ENCODE peak calls at places on chromosomes 3 and 15, in six cellular contexts. M is ovary, Y is uterus, X is esophagus squamous epithelium, G is suprapubic skin, T is IMR-90. V is an unnamed sample.

GRCh38 chr3:32934150-32934742 is 17.2 kb upstream of the CCR4 start:
- DNase-seq in M (peak; percentile 21), X (no peak), G (no peak), Y (no peak), T (peak; percentile 13), V (no peak)

GRCh38 chr3:37989821-37990480 is 635 bp upstream of the VILL start:
- DNase-seq in G (peak; percentile 76), T (no peak), M (no peak), X (no peak), Y (no peak), V (no peak)

GRCh38 chr3:103195201-103195600 is 760.4 kb downstream of the ZPLD1 start:
- DNase-seq in G (no peak), Y (no peak), M (no peak), T (no peak), X (no peak), V (no peak)

GRCh38 chr3:49489247-49489646 is 19.2 kb downstream of the DAG1 start:
- DNase-seq in M (no peak), T (no peak), X (no peak), G (no peak), Y (no peak), V (peak; percentile 10)

GRCh38 chr15:62752687-62753517 is 289.6 kb upstream of the TPM1 start:
- DNase-seq in G (no peak), Y (no peak), T (peak; percentile 54), X (no peak), M (no peak), V (no peak)

GRCh38 chr15:46900992-46901391 is 816.3 kb upstream of the SEMA6D start:
- DNase-seq in M (no peak), T (no peak), Y (no peak), X (no peak), G (no peak), V (no peak)

GRCh38 chr15:69298697-69299441 is at the start of gene PAQR5:
- DNase-seq in Y (no peak), X (no peak), M (no peak), G (no peak), T (no peak), V (peak; percentile 67)

GRCh38 chr3:137041251-137041650 is 83.5 kb downstream of the IL20RB start:
- DNase-seq in Y (no peak), G (no peak), M (no peak), X (no peak), T (no peak), V (no peak)

GRCh38 chr15:28902856-28903255 is 17.1 kb downstream of the APBA2 start:
- DNase-seq in X (no peak), G (peak; percentile 45), Y (no peak), M (no peak), T (no peak), V (no peak)

GRCh38 chr3:177929310-177929709 is 606.9 kb upstream of the KCNMB2 start:
- DNase-seq in Y (no peak), M (no peak), G (no peak), X (no peak), T (peak; percentile 37), V (no peak)

GRCh38 chr3:184565421-184566211 is 4.0 kb downstream of the EPHB3 start:
- DNase-seq in X (no peak), Y (peak; percentile 62), M (peak; percentile 66), T (peak; percentile 90), G (no peak), V (peak; percentile 74)

GRCh38 chr3:157999246-157999645 is 107.0 kb downstream of the SHOX2 start:
- DNase-seq in M (no peak), T (no peak), G (no peak), X (no peak), Y (no peak), V (no peak)

GRCh38 chr3:9183011-9183410 is 66.4 kb downstream of the SRGAP3 start:
- DNase-seq in Y (no peak), T (no peak), G (no peak), M (no peak), X (no peak), V (no peak)

GRCh38 chr3:169811606-169812123 is 1.0 kb upstream of the LRRIQ4 start:
- DNase-seq in T (peak; percentile 91), M (no peak), X (no peak), G (no peak), Y (no peak), V (no peak)

GRCh38 chr3:50352762-50353161 is 2.1 kb downstream of the CYB561D2 start:
- DNase-seq in T (peak; percentile 29), X (no peak), G (no peak), M (no peak), Y (no peak), V (no peak)

GRCh38 chr3:42898896-42899675 is 6.9 kb upstream of the ZNF662 start:
- DNase-seq in M (no peak), X (no peak), G (no peak), Y (no peak), T (no peak), V (no peak)

GRCh38 chr15:32919749-32920414 is 202.1 kb downstream of the GREM1 start:
- DNase-seq in Y (no peak), G (no peak), T (peak; percentile 99), M (no peak), X (no peak), V (no peak)

GRCh38 chr3:146498002-146498736 is 28.8 kb upstream of the PLSCR2 start:
- DNase-seq in X (no peak), T (no peak), Y (no peak), G (no peak), M (no peak), V (no peak)

GRCh38 chr15:43071451-43071850 is 34.4 kb downstream of the UBR1 start:
- DNase-seq in M (no peak), X (no peak), Y (no peak), G (no peak), T (no peak), V (no peak)

GRCh38 chr3:146747051-146747450 is 141.9 kb upstream of the PLSCR5 start:
- DNase-seq in T (no peak), M (no peak), X (no peak), G (no peak), Y (no peak), V (no peak)

GRCh38 chr15:43441316-43441715 is 51.6 kb downstream of the TP53BP1 start:
- DNase-seq in X (no peak), T (peak; percentile 50), M (no peak), G (no peak), Y (no peak), V (no peak)

GRCh38 chr3:18351823-18352744 is 73.1 kb downstream of the SATB1 start:
- DNase-seq in M (no peak), G (no peak), T (no peak), X (no peak), Y (no peak), V (no peak)

GRCh38 chr15:42591238-42591936 is 16.0 kb downstream of the STARD9 start:
- DNase-seq in Y (no peak), T (peak; percentile 54), M (no peak), G (no peak), X (no peak), V (no peak)

GRCh38 chr15:81027200-81027599 is 26.5 kb downstream of the TLNRD1 start:
- DNase-seq in X (no peak), M (no peak), Y (no peak), G (no peak), T (peak; percentile 24), V (no peak)

GRCh38 chr3:45555154-45555591 is 39.4 kb upstream of the LIMD1 start:
- DNase-seq in T (no peak), G (no peak), M (no peak), X (no peak), Y (no peak), V (no peak)

GRCh38 chr15:76058714-76059319 is 968 bp upstream of the TMEM266 start:
- DNase-seq in Y (no peak), G (no peak), M (no peak), T (no peak), X (no peak), V (peak; percentile 25)

GRCh38 chr15:71386448-71387236 is 271.4 kb downstream of the THSD4 start:
- DNase-seq in G (no peak), Y (no peak), T (peak; percentile 38), M (no peak), X (no peak), V (no peak)

GRCh38 chr3:39294446-39295183 is 14.8 kb upstream of the CX3CR1 start:
- DNase-seq in Y (no peak), M (no peak), T (no peak), X (no peak), G (no peak), V (no peak)
- H3K4me3 ChIP-seq in Y (no peak overlapping the region), M (no peak overlapping the region), T (no peak overlapping the region), X (no peak overlapping the region), G (no peak overlapping the region), V (no peak overlapping the region)

GRCh38 chr15:74397239-74398068 is 30.0 kb upstream of the CYP11A1 start:
- DNase-seq in T (no peak), G (no peak), M (no peak), Y (no peak), X (no peak), V (no peak)

GRCh38 chr15:74398183-74398582 is 30.7 kb upstream of the CYP11A1 start:
- DNase-seq in Y (no peak), X (no peak), G (no peak), T (no peak), M (no peak), V (no peak)

GRCh38 chr15:74396146-74396438 is 28.6 kb upstream of the CYP11A1 start:
- DNase-seq in T (no peak), Y (no peak), G (no peak), M (no peak), X (no peak), V (no peak)

GRCh38 chr15:74395319-74396145 is 28.1 kb upstream of the CYP11A1 start:
- DNase-seq in Y (no peak), X (no peak), M (no peak), T (no peak), G (no peak), V (no peak)

GRCh38 chr15:74396445-74397238 is 29.2 kb upstream of the CYP11A1 start:
- DNase-seq in Y (no peak), M (no peak), G (no peak), X (no peak), T (peak; percentile 89), V (no peak)
- TF ChIP-seq POLR2A in Y (no peak), M (no peak), G (no peak), X (no peak), T (no peak), V (no peak)

DNA sequence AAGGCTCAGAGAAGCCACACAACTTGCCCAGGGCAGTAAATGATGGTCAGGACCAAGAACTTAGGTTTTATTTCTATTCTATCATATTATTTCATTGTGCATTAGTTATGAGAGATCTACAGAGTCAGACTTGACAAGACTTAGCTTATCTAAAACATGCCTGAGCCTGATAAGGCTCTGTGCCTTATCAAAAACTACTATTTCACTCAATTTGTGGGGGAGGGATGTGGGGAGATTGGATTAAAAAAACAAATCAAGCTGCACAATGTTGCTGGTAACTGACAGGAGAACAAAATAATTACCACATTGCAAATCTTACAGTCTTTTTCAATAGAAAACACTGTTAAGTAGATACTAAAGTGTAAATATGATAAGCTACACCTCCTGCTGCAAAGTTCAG is 16.0 kb downstream of the HACD2 start:
- DNase-seq in G (no peak), Y (no peak), T (no peak), M (no peak), X (no peak), V (no peak)
- H3K27ac ChIP-seq in G (no peak overlapping the region), Y (no peak overlapping the region), T (no peak overlapping the region), M (no peak overlapping the region), X (no peak overlapping the region), V (no peak overlapping the region)

DNA sequence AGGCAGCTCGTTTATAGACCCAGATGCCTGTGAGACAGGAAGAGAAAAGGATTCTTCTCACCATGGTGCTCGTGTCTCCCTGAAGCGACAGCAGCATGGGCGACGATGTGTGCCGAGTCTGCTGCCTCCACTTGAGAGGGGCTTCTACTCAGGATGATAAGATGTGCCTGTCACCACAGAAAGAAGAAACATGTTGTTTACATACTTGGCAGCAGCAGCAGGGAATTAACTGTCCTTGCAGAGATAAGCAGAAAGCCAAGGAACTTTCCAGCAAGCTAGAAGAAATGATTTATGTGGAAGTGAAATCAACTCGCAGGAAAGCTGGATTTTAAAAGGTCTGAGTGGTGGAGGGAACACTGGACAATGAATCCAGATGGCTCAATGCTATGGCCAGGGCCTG is 70.1 kb downstream of the SYNM start:
- DNase-seq in G (no peak), Y (no peak), T (no peak), X (no peak), M (no peak), V (peak; percentile 33)
- H3K4me3 ChIP-seq in G (no peak overlapping the region), Y (no peak overlapping the region), T (no peak overlapping the region), X (no peak overlapping the region), M (no peak overlapping the region), V (no peak overlapping the region)

V was measured in adrenal gland.